ENCODE peak calls at places on chromosomes 13 and 19, in six cellular contexts. W is T1000, L is hippocampal formation, O is anterior cingulate cortex, H is PC-3, Z is NCI-H1930. T is an unnamed sample.

GRCh38 chr19:33813391-33814101 is 16.9 kb downstream of the KCTD15 start:
- DNase-seq in W (no peak), L (no peak), O (no peak), H (no peak), Z (no peak), T (no peak)

GRCh38 chr19:4977299-4978174 is 8.6 kb downstream of the KDM4B start:
- DNase-seq in W (peak; percentile 30), L (no peak), O (no peak), H (no peak), Z (no peak), T (peak; percentile 84)

GRCh38 chr19:52095172-52096014 is at the start of gene ZNF841:
- DNase-seq in W (peak; percentile 96), L (peak; percentile 90), O (peak; percentile 77), H (peak; percentile 92), Z (peak; percentile 91), T (peak; percentile 95)

GRCh38 chr13:114111577-114111976 is 20.8 kb downstream of the RASA3 start:
- DNase-seq in W (no peak), L (no peak), O (no peak), H (no peak), Z (no peak), T (no peak)

GRCh38 chr13:32427852-32428580 is at the start of gene N4BP2L1:
- DNase-seq in W (peak; percentile 11), L (peak; percentile 75), O (peak; percentile 51), H (peak; percentile 32), Z (peak; percentile 26), T (peak; percentile 82)

GRCh38 chr19:2747349-2747748 is 7.5 kb upstream of the SLC39A3 start:
- DNase-seq in W (no peak), L (no peak), O (no peak), H (no peak), Z (no peak), T (no peak)

GRCh38 chr13:94764576-94765321 is 52.4 kb upstream of the SOX21 start:
- DNase-seq in W (peak; percentile 9), L (no peak), O (no peak), H (no peak), Z (no peak), T (no peak)

GRCh38 chr13:73556902-73557301 is 498.1 kb downstream of the KLF5 start:
- DNase-seq in W (no peak), L (no peak), O (no peak), H (peak; percentile 17), Z (no peak), T (no peak)

GRCh38 chr19:33405491-33406461 is 32.3 kb downstream of the CEBPG start:
- DNase-seq in W (no peak), L (peak; percentile 20), O (no peak), H (no peak), Z (no peak), T (peak; percentile 1)

GRCh38 chr13:40408602-40409001 is 257.8 kb downstream of the FOXO1 start:
- DNase-seq in W (no peak), L (no peak), O (no peak), H (peak; percentile 87), Z (no peak), T (no peak)

GRCh38 chr19:49853852-49854849 is 3.2 kb downstream of the PTOV1 start:
- DNase-seq in W (no peak), L (no peak), O (no peak), H (no peak), Z (no peak), T (no peak)

GRCh38 chr13:34207872-34208271 is 389.9 kb downstream of the RFC3 start:
- DNase-seq in W (no peak), L (no peak), O (no peak), H (no peak), Z (no peak), T (no peak)

GRCh38 chr19:19545707-19546106 is 7.6 kb downstream of the CILP2 start:
- DNase-seq in W (no peak), L (no peak), O (no peak), H (no peak), Z (no peak), T (no peak)

GRCh38 chr13:93963266-93964131 is 516.0 kb downstream of the DCT start:
- DNase-seq in W (no peak), L (no peak), O (no peak), H (peak; percentile 73), Z (peak; percentile 68), T (no peak)

GRCh38 chr13:112174476-112175110 is 107.6 kb downstream of the SOX1 start:
- DNase-seq in W (no peak), L (no peak), O (no peak), H (no peak), Z (no peak), T (no peak)

GRCh38 chr13:99322297-99323103 is 15.3 kb upstream of the GPR183 start:
- DNase-seq in W (no peak), L (no peak), O (no peak), H (peak; percentile 59), Z (no peak), T (no peak)

GRCh38 chr19:42409477-42409876 is 17.7 kb downstream of the LIPE start:
- DNase-seq in W (no peak), L (no peak), O (no peak), H (no peak), Z (no peak), T (no peak)